ENCODE peak calls at places on chromosomes 2 and 18, in four cellular contexts. P is HEK293T, S is K562, H is HepG2. D is an unnamed sample.

GRCh38 chr18:58397385-58398132 is 231.3 kb downstream of the ALPK2 start:
- DNase-seq in P (no peak), S (no peak), H (no peak), D (no peak)

GRCh38 chr2:151374426-151374825 is 17.0 kb downstream of the TNFAIP6 start:
- DNase-seq in P (no peak), S (peak), H (no peak), D (no peak)

GRCh38 chr2:233469261-233470006 is 97.1 kb downstream of the USP40 start:
- DNase-seq in P (no peak), S (peak), H (no peak), D (no peak)

GRCh38 chr2:231604101-231604684 is 11.5 kb downstream of the TEX44 start:
- DNase-seq in P (no peak), S (peak), H (peak), D (no peak)

GRCh38 chr2:3171564-3172264 is 205.9 kb downstream of the EIPR1 start:
- DNase-seq in P (no peak), S (no peak), H (no peak), D (no peak)

GRCh38 chr2:213199871-213200270 is 48.5 kb upstream of the IKZF2 start:
- DNase-seq in P (no peak), S (no peak), H (peak), D (no peak)

GRCh38 chr2:180983468-180984388 is 3.3 kb downstream of the UBE2E3 start:
- DNase-seq in P (peak), S (peak), H (peak), D (no peak)

GRCh38 chr2:127891806-127892205 is 6.0 kb upstream of the AMMECR1L start:
- DNase-seq in P (no peak), S (no peak), H (no peak), D (no peak)

GRCh38 chr2:17757321-17757720 is 3.4 kb downstream of the GEN1 start:
- DNase-seq in P (no peak), S (no peak), H (peak), D (no peak)

GRCh38 chr18:40760251-40760650 is 1194.8 kb upstream of the PIK3C3 start:
- DNase-seq in P (no peak), S (no peak), H (no peak), D (no peak)

GRCh38 chr2:230234845-230235244 is 9.3 kb downstream of the SP140 start:
- DNase-seq in P (no peak), S (no peak), H (no peak), D (peak)

GRCh38 chr2:198296665-198297308 is 492.4 kb downstream of the PLCL1 start:
- DNase-seq in P (peak), S (peak), H (peak), D (no peak)

GRCh38 chr2:72146357-72147302 is 1.0 kb downstream of the CYP26B1 start:
- DNase-seq in P (no peak), S (no peak), H (no peak), D (no peak)
- TF ChIP-seq TARDBP in P (no peak), S (no peak), H (no peak), D (no peak)

GRCh38 chr2:82320296-82320695 is 2015.7 kb upstream of the LRRTM1 start:
- DNase-seq in P (no peak), S (no peak), H (no peak), D (no peak)
- TF ChIP-seq TARDBP in P (no peak), S (no peak), H (no peak), D (no peak)

DNA sequence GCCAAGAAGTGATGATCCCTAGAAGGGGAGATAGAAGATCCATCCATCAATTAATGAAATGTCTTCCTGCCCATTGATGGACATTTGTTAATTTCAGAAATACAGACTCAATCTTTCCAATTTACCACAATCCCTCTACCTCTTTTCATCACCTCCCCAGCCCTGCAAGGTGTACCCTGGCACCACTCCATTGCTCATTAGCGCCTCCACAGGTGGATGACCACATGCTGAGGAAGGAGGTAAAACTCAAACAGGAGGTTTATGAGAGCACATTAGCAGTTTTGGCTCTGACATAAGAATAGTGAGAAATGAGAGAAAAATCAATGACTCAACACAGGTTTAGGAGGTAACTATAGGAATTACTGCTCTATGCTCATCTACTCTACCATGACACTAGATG is 208.0 kb downstream of the C1D start:
- DNase-seq in P (no peak), S (peak), H (no peak), D (no peak)
- TF ChIP-seq TARDBP in P (no peak), S (no peak), H (no peak), D (no peak)

GRCh38 chr18:63150942-63151421 is 168.6 kb downstream of the BCL2 start:
- DNase-seq in P (no peak), S (no peak), H (no peak), D (no peak)
- TF ChIP-seq TARDBP in P (no peak), S (no peak), H (no peak), D (no peak)

GRCh38 chr2:109345653-109346165 is 216.7 kb downstream of the SH3RF3 start:
- DNase-seq in P (no peak), S (no peak), H (no peak), D (no peak)

GRCh38 chr2:109344270-109344805 is 215.3 kb downstream of the SH3RF3 start:
- DNase-seq in P (no peak), S (no peak), H (no peak), D (no peak)

GRCh38 chr2:109346601-109347228 is 217.7 kb downstream of the SH3RF3 start:
- DNase-seq in P (no peak), S (no peak), H (no peak), D (no peak)

GRCh38 chr2:109343460-109343859 is 214.5 kb downstream of the SH3RF3 start:
- DNase-seq in P (no peak), S (no peak), H (no peak), D (no peak)

DNA sequence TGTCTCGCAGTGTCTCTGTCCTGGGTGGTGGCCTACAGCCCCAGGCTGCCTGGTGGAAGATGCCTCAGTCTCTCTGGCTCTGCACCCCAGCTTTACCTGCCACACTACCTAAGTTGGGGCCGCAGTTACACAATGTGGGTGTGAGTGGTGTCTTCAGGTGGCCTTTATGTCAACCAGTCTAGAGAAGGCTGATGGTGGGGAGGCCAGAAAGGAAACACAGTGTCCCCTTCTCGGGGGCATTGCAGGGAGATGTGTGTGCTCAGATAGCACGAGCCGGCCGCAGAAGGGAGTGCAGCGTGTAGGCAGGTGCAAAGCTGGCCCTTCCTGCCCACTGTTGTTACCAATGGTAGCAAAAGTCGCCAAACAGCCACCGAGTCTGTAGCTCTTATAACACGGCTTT is 216.1 kb downstream of the SH3RF3 start:
- DNase-seq in P (no peak), S (no peak), H (no peak), D (no peak)
- TF ChIP-seq TARDBP in P (no peak), S (no peak), H (no peak), D (no peak)

GRCh38 chr2:96685285-96685591 is 42.7 kb downstream of the FER1L5 start:
- DNase-seq in P (no peak), S (no peak), H (no peak), D (no peak)

GRCh38 chr2:96684883-96685282 is 42.3 kb downstream of the FER1L5 start:
- DNase-seq in P (no peak), S (no peak), H (no peak), D (no peak)

GRCh38 chr2:96687266-96687665 is 44.7 kb downstream of the FER1L5 start:
- DNase-seq in P (no peak), S (no peak), H (peak), D (no peak)

GRCh38 chr2:96683972-96684820 is 41.6 kb downstream of the FER1L5 start:
- DNase-seq in P (no peak), S (no peak), H (peak), D (no peak)

GRCh38 chr2:96685592-96686459 is 43.3 kb downstream of the FER1L5 start:
- DNase-seq in P (peak), S (peak), H (peak), D (no peak)
- TF ChIP-seq TARDBP in P (no peak), S (no peak), H (no peak), D (no peak)

GRCh38 chr18:8765692-8766463 is 60.5 kb downstream of the MTCL1 start:
- DNase-seq in P (no peak), S (no peak), H (no peak), D (no peak)
- TF ChIP-seq TARDBP in P (no peak), S (no peak), H (no peak), D (no peak)